ENCODE peak calls at places on chromosomes 1 and 21, in seven cellular contexts. One of them, this sample, is unnamed.

GRCh38 chr1:112805155-112805853 is 90.2 kb upstream of the PPM1J start:
- DNase-seq in stimulated activated CD4-positive, alpha-beta T cell treated with anti-CD3 and anti-CD28 coated beads, Interleukin-1b, Interleukin-23, amount 100 ng/mL, for 24 hours: no peak
- DNase-seq in hepatic stellate cell: no peak
- DNase-seq in naive thymus-derived CD8-positive, alpha-beta T cell: no peak
- DNase-seq in NCI-H226: no peak
- DNase-seq in DND-41: no peak
- DNase-seq in small intestine: no peak
- DNase-seq in this sample: no peak

GRCh38 chr1:214021321-214021720 is 33.5 kb downstream of the PROX1 start:
- DNase-seq in stimulated activated CD4-positive, alpha-beta T cell treated with anti-CD3 and anti-CD28 coated beads, Interleukin-1b, Interleukin-23, amount 100 ng/mL, for 24 hours: no peak
- DNase-seq in hepatic stellate cell: no peak
- DNase-seq in naive thymus-derived CD8-positive, alpha-beta T cell: no peak
- DNase-seq in NCI-H226: no peak
- DNase-seq in DND-41: no peak
- DNase-seq in small intestine: no peak
- DNase-seq in this sample: no peak

GRCh38 chr1:75672528-75673393 is 51.7 kb upstream of the ACADM start:
- DNase-seq in stimulated activated CD4-positive, alpha-beta T cell treated with anti-CD3 and anti-CD28 coated beads, Interleukin-1b, Interleukin-23, amount 100 ng/mL, for 24 hours: no peak
- DNase-seq in hepatic stellate cell: peak; percentile 47
- DNase-seq in naive thymus-derived CD8-positive, alpha-beta T cell: no peak
- DNase-seq in NCI-H226: peak; percentile 92
- DNase-seq in DND-41: no peak
- DNase-seq in small intestine: no peak
- DNase-seq in this sample: no peak

GRCh38 chr1:160651428-160652064 is 4.7 kb upstream of the SLAMF1 start:
- DNase-seq in stimulated activated CD4-positive, alpha-beta T cell treated with anti-CD3 and anti-CD28 coated beads, Interleukin-1b, Interleukin-23, amount 100 ng/mL, for 24 hours: no peak
- DNase-seq in hepatic stellate cell: no peak
- DNase-seq in naive thymus-derived CD8-positive, alpha-beta T cell: no peak
- DNase-seq in NCI-H226: no peak
- DNase-seq in DND-41: no peak
- DNase-seq in small intestine: no peak
- DNase-seq in this sample: no peak

GRCh38 chr1:39574646-39575045 is 1.9 kb downstream of the PABPC4 start:
- DNase-seq in stimulated activated CD4-positive, alpha-beta T cell treated with anti-CD3 and anti-CD28 coated beads, Interleukin-1b, Interleukin-23, amount 100 ng/mL, for 24 hours: no peak
- DNase-seq in hepatic stellate cell: peak; percentile 18
- DNase-seq in naive thymus-derived CD8-positive, alpha-beta T cell: no peak
- DNase-seq in NCI-H226: no peak
- DNase-seq in DND-41: no peak
- DNase-seq in small intestine: peak; percentile 72
- DNase-seq in this sample: no peak

GRCh38 chr1:100535264-100535663 is 2.7 kb upstream of the GPR88 start:
- DNase-seq in stimulated activated CD4-positive, alpha-beta T cell treated with anti-CD3 and anti-CD28 coated beads, Interleukin-1b, Interleukin-23, amount 100 ng/mL, for 24 hours: no peak
- DNase-seq in hepatic stellate cell: no peak
- DNase-seq in naive thymus-derived CD8-positive, alpha-beta T cell: no peak
- DNase-seq in NCI-H226: no peak
- DNase-seq in DND-41: no peak
- DNase-seq in small intestine: no peak
- DNase-seq in this sample: no peak

GRCh38 chr1:231937013-231937754 is 310.6 kb downstream of the DISC1 start:
- DNase-seq in stimulated activated CD4-positive, alpha-beta T cell treated with anti-CD3 and anti-CD28 coated beads, Interleukin-1b, Interleukin-23, amount 100 ng/mL, for 24 hours: no peak
- DNase-seq in hepatic stellate cell: no peak
- DNase-seq in naive thymus-derived CD8-positive, alpha-beta T cell: no peak
- DNase-seq in NCI-H226: no peak
- DNase-seq in DND-41: no peak
- DNase-seq in small intestine: no peak
- DNase-seq in this sample: peak; percentile 71

GRCh38 chr1:117231748-117232373 is 21.1 kb upstream of the VTCN1 start:
- DNase-seq in stimulated activated CD4-positive, alpha-beta T cell treated with anti-CD3 and anti-CD28 coated beads, Interleukin-1b, Interleukin-23, amount 100 ng/mL, for 24 hours: no peak
- DNase-seq in hepatic stellate cell: no peak
- DNase-seq in naive thymus-derived CD8-positive, alpha-beta T cell: no peak
- DNase-seq in NCI-H226: no peak
- DNase-seq in DND-41: no peak
- DNase-seq in small intestine: no peak
- DNase-seq in this sample: no peak

GRCh38 chr1:100246738-100247137 is 2.9 kb downstream of the DBT start:
- DNase-seq in stimulated activated CD4-positive, alpha-beta T cell treated with anti-CD3 and anti-CD28 coated beads, Interleukin-1b, Interleukin-23, amount 100 ng/mL, for 24 hours: no peak
- DNase-seq in hepatic stellate cell: no peak
- DNase-seq in naive thymus-derived CD8-positive, alpha-beta T cell: no peak
- DNase-seq in NCI-H226: no peak
- DNase-seq in DND-41: no peak
- DNase-seq in small intestine: no peak
- DNase-seq in this sample: no peak

GRCh38 chr21:44748621-44749020 is 37.2 kb upstream of the TSPEAR start:
- DNase-seq in stimulated activated CD4-positive, alpha-beta T cell treated with anti-CD3 and anti-CD28 coated beads, Interleukin-1b, Interleukin-23, amount 100 ng/mL, for 24 hours: no peak
- DNase-seq in hepatic stellate cell: no peak
- DNase-seq in naive thymus-derived CD8-positive, alpha-beta T cell: no peak
- DNase-seq in NCI-H226: no peak
- DNase-seq in DND-41: no peak
- DNase-seq in small intestine: no peak
- DNase-seq in this sample: no peak

GRCh38 chr1:219999821-220000220 is 46.5 kb downstream of the EPRS1 start:
- DNase-seq in stimulated activated CD4-positive, alpha-beta T cell treated with anti-CD3 and anti-CD28 coated beads, Interleukin-1b, Interleukin-23, amount 100 ng/mL, for 24 hours: no peak
- DNase-seq in hepatic stellate cell: no peak
- DNase-seq in naive thymus-derived CD8-positive, alpha-beta T cell: no peak
- DNase-seq in NCI-H226: no peak
- DNase-seq in DND-41: no peak
- DNase-seq in small intestine: no peak
- DNase-seq in this sample: no peak

GRCh38 chr1:26287033-26287711 is 7.3 kb downstream of the SH3BGRL3 start:
- DNase-seq in stimulated activated CD4-positive, alpha-beta T cell treated with anti-CD3 and anti-CD28 coated beads, Interleukin-1b, Interleukin-23, amount 100 ng/mL, for 24 hours: no peak
- DNase-seq in hepatic stellate cell: peak; percentile 75
- DNase-seq in naive thymus-derived CD8-positive, alpha-beta T cell: peak; percentile 86
- DNase-seq in NCI-H226: no peak
- DNase-seq in DND-41: peak; percentile 91
- DNase-seq in small intestine: peak; percentile 62
- DNase-seq in this sample: no peak

GRCh38 chr1:111856411-111857135 is 100.9 kb downstream of the DDX20 start:
- DNase-seq in stimulated activated CD4-positive, alpha-beta T cell treated with anti-CD3 and anti-CD28 coated beads, Interleukin-1b, Interleukin-23, amount 100 ng/mL, for 24 hours: no peak
- DNase-seq in hepatic stellate cell: no peak
- DNase-seq in naive thymus-derived CD8-positive, alpha-beta T cell: no peak
- DNase-seq in NCI-H226: no peak
- DNase-seq in DND-41: no peak
- DNase-seq in small intestine: no peak
- DNase-seq in this sample: no peak

GRCh38 chr1:29974345-29974744 is 738.0 kb downstream of the PTPRU start:
- DNase-seq in stimulated activated CD4-positive, alpha-beta T cell treated with anti-CD3 and anti-CD28 coated beads, Interleukin-1b, Interleukin-23, amount 100 ng/mL, for 24 hours: no peak
- DNase-seq in hepatic stellate cell: no peak
- DNase-seq in naive thymus-derived CD8-positive, alpha-beta T cell: no peak
- DNase-seq in NCI-H226: peak; percentile 64
- DNase-seq in DND-41: no peak
- DNase-seq in small intestine: no peak
- DNase-seq in this sample: no peak

GRCh38 chr1:109931189-109931672 is 20.6 kb downstream of the CSF1 start:
- DNase-seq in stimulated activated CD4-positive, alpha-beta T cell treated with anti-CD3 and anti-CD28 coated beads, Interleukin-1b, Interleukin-23, amount 100 ng/mL, for 24 hours: no peak
- DNase-seq in hepatic stellate cell: peak; percentile 89
- DNase-seq in naive thymus-derived CD8-positive, alpha-beta T cell: no peak
- DNase-seq in NCI-H226: peak; percentile 42
- DNase-seq in DND-41: no peak
- DNase-seq in small intestine: peak; percentile 46
- DNase-seq in this sample: peak; percentile 73

GRCh38 chr1:172351761-172352161 is 68.7 kb upstream of the C1orf105 start:
- DNase-seq in stimulated activated CD4-positive, alpha-beta T cell treated with anti-CD3 and anti-CD28 coated beads, Interleukin-1b, Interleukin-23, amount 100 ng/mL, for 24 hours: no peak
- DNase-seq in hepatic stellate cell: no peak
- DNase-seq in naive thymus-derived CD8-positive, alpha-beta T cell: no peak
- DNase-seq in NCI-H226: no peak
- DNase-seq in DND-41: no peak
- DNase-seq in small intestine: peak; percentile 15
- DNase-seq in this sample: peak; percentile 17

GRCh38 chr1:161139765-161140164 is 7.3 kb upstream of the DEDD start:
- DNase-seq in stimulated activated CD4-positive, alpha-beta T cell treated with anti-CD3 and anti-CD28 coated beads, Interleukin-1b, Interleukin-23, amount 100 ng/mL, for 24 hours: no peak
- DNase-seq in hepatic stellate cell: peak; percentile 44
- DNase-seq in naive thymus-derived CD8-positive, alpha-beta T cell: peak; percentile 46
- DNase-seq in NCI-H226: no peak
- DNase-seq in DND-41: peak; percentile 49
- DNase-seq in small intestine: peak; percentile 56
- DNase-seq in this sample: peak; percentile 59

GRCh38 chr1:167676205-167676915 is 45.4 kb upstream of the MPZL1 start:
- DNase-seq in stimulated activated CD4-positive, alpha-beta T cell treated with anti-CD3 and anti-CD28 coated beads, Interleukin-1b, Interleukin-23, amount 100 ng/mL, for 24 hours: no peak
- DNase-seq in hepatic stellate cell: no peak
- DNase-seq in naive thymus-derived CD8-positive, alpha-beta T cell: no peak
- DNase-seq in NCI-H226: no peak
- DNase-seq in DND-41: no peak
- DNase-seq in small intestine: peak; percentile 32
- DNase-seq in this sample: no peak

GRCh38 chr1:153790282-153790995 is 15.2 kb downstream of the SLC27A3 start:
- DNase-seq in stimulated activated CD4-positive, alpha-beta T cell treated with anti-CD3 and anti-CD28 coated beads, Interleukin-1b, Interleukin-23, amount 100 ng/mL, for 24 hours: no peak
- DNase-seq in hepatic stellate cell: peak; percentile 91
- DNase-seq in naive thymus-derived CD8-positive, alpha-beta T cell: no peak
- DNase-seq in NCI-H226: no peak
- DNase-seq in DND-41: no peak
- DNase-seq in small intestine: no peak
- DNase-seq in this sample: no peak

GRCh38 chr1:119674110-119674509 is 26.0 kb upstream of the ZNF697 start:
- DNase-seq in stimulated activated CD4-positive, alpha-beta T cell treated with anti-CD3 and anti-CD28 coated beads, Interleukin-1b, Interleukin-23, amount 100 ng/mL, for 24 hours: no peak
- DNase-seq in hepatic stellate cell: peak; percentile 55
- DNase-seq in naive thymus-derived CD8-positive, alpha-beta T cell: no peak
- DNase-seq in NCI-H226: peak; percentile 30
- DNase-seq in DND-41: no peak
- DNase-seq in small intestine: no peak
- DNase-seq in this sample: peak; percentile 85

GRCh38 chr1:81812712-81813111 is 12.0 kb downstream of the ADGRL2 start:
- DNase-seq in stimulated activated CD4-positive, alpha-beta T cell treated with anti-CD3 and anti-CD28 coated beads, Interleukin-1b, Interleukin-23, amount 100 ng/mL, for 24 hours: no peak
- DNase-seq in hepatic stellate cell: no peak
- DNase-seq in naive thymus-derived CD8-positive, alpha-beta T cell: no peak
- DNase-seq in NCI-H226: peak; percentile 58
- DNase-seq in DND-41: no peak
- DNase-seq in small intestine: no peak
- DNase-seq in this sample: no peak

GRCh38 chr21:33027401-33028185 is 1.9 kb downstream of the OLIG2 start:
- DNase-seq in stimulated activated CD4-positive, alpha-beta T cell treated with anti-CD3 and anti-CD28 coated beads, Interleukin-1b, Interleukin-23, amount 100 ng/mL, for 24 hours: no peak
- DNase-seq in hepatic stellate cell: no peak
- DNase-seq in naive thymus-derived CD8-positive, alpha-beta T cell: no peak
- DNase-seq in NCI-H226: no peak
- DNase-seq in DND-41: no peak
- DNase-seq in small intestine: no peak
- DNase-seq in this sample: no peak

GRCh38 chr1:48216941-48217340 is 5.6 kb upstream of the SLC5A9 start:
- DNase-seq in stimulated activated CD4-positive, alpha-beta T cell treated with anti-CD3 and anti-CD28 coated beads, Interleukin-1b, Interleukin-23, amount 100 ng/mL, for 24 hours: no peak
- DNase-seq in hepatic stellate cell: no peak
- DNase-seq in naive thymus-derived CD8-positive, alpha-beta T cell: no peak
- DNase-seq in NCI-H226: no peak
- DNase-seq in DND-41: no peak
- DNase-seq in small intestine: no peak
- DNase-seq in this sample: peak; percentile 28

GRCh38 chr1:230212405-230212936 is 145.4 kb downstream of the GALNT2 start:
- DNase-seq in stimulated activated CD4-positive, alpha-beta T cell treated with anti-CD3 and anti-CD28 coated beads, Interleukin-1b, Interleukin-23, amount 100 ng/mL, for 24 hours: no peak
- DNase-seq in hepatic stellate cell: no peak
- DNase-seq in naive thymus-derived CD8-positive, alpha-beta T cell: no peak
- DNase-seq in NCI-H226: no peak
- DNase-seq in DND-41: no peak
- DNase-seq in small intestine: no peak
- DNase-seq in this sample: no peak

GRCh38 chr1:10694274-10694632 is 102.2 kb downstream of the CASZ1 start:
- DNase-seq in stimulated activated CD4-positive, alpha-beta T cell treated with anti-CD3 and anti-CD28 coated beads, Interleukin-1b, Interleukin-23, amount 100 ng/mL, for 24 hours: peak; percentile 42
- DNase-seq in hepatic stellate cell: peak; percentile 74
- DNase-seq in naive thymus-derived CD8-positive, alpha-beta T cell: no peak
- DNase-seq in NCI-H226: peak; percentile 29
- DNase-seq in DND-41: no peak
- DNase-seq in small intestine: peak; percentile 77
- DNase-seq in this sample: no peak

GRCh38 chr1:223233410-223234163 is 90.5 kb upstream of the TLR5 start:
- DNase-seq in stimulated activated CD4-positive, alpha-beta T cell treated with anti-CD3 and anti-CD28 coated beads, Interleukin-1b, Interleukin-23, amount 100 ng/mL, for 24 hours: no peak
- DNase-seq in hepatic stellate cell: peak; percentile 76
- DNase-seq in naive thymus-derived CD8-positive, alpha-beta T cell: no peak
- DNase-seq in NCI-H226: peak; percentile 85
- DNase-seq in DND-41: no peak
- DNase-seq in small intestine: peak; percentile 68
- DNase-seq in this sample: peak; percentile 97

GRCh38 chr1:200221614-200222282 is 188.1 kb downstream of the ZNF281 start:
- DNase-seq in stimulated activated CD4-positive, alpha-beta T cell treated with anti-CD3 and anti-CD28 coated beads, Interleukin-1b, Interleukin-23, amount 100 ng/mL, for 24 hours: no peak
- DNase-seq in hepatic stellate cell: no peak
- DNase-seq in naive thymus-derived CD8-positive, alpha-beta T cell: no peak
- DNase-seq in NCI-H226: no peak
- DNase-seq in DND-41: peak; percentile 24
- DNase-seq in small intestine: no peak
- DNase-seq in this sample: no peak

This sample was measured in COLO829.